ENCODE peak calls at places on chromosomes 13 and 19, in four cellular contexts. E is adipocyte, W is mammary epithelial cell, T is PC-3. I is an unnamed sample.

GRCh38 chr19:44643605-44644390 is at the start of gene PVR:
- DNase-seq in T (peak), E (peak), W (peak), I (peak)

GRCh38 chr13:108828053-108828806 is 198.8 kb downstream of the MYO16 start:
- DNase-seq in W (peak), E (no peak), T (no peak), I (no peak)

GRCh38 chr19:58330458-58330857 is 3.7 kb downstream of the ZSCAN22 start:
- DNase-seq in W (peak), T (peak), E (peak), I (no peak)

GRCh38 chr13:77026255-77026782 is 640 bp downstream of the FBXL3 start:
- DNase-seq in T (peak), E (peak), W (peak), I (peak)

GRCh38 chr19:52345162-52345561 is 9.1 kb downstream of the ZNF610 start:
- DNase-seq in T (no peak), E (no peak), W (no peak), I (no peak)

GRCh38 chr13:52449323-52450011 is 967 bp downstream of the VPS36 start:
- DNase-seq in T (no peak), E (no peak), W (peak), I (peak)

GRCh38 chr19:13995878-13996765 is 10.0 kb downstream of the RFX1 start:
- DNase-seq in E (no peak), T (no peak), W (no peak), I (no peak)

GRCh38 chr13:107625648-107626047 is 589.7 kb downstream of the LIG4 start:
- DNase-seq in W (no peak), E (no peak), T (no peak), I (no peak)

GRCh38 chr19:17255150-17255621 is 9.4 kb downstream of the USHBP1 start:
- DNase-seq in T (peak), E (no peak), W (no peak), I (no peak)

GRCh38 chr13:71306821-71307220 is 560.2 kb downstream of the DACH1 start:
- DNase-seq in E (no peak), W (no peak), T (no peak), I (no peak)

GRCh38 chr19:30307191-30307974 is 64.8 kb upstream of the ZNF536 start:
- DNase-seq in T (no peak), E (no peak), W (no peak), I (no peak)

GRCh38 chr13:52921194-52921593 is 72.8 kb upstream of the PCDH8 start:
- DNase-seq in W (no peak), E (no peak), T (no peak), I (no peak)

GRCh38 chr13:30584332-30584731 is 33.4 kb upstream of the USPL1 start:
- DNase-seq in W (no peak), T (no peak), E (no peak), I (no peak)

GRCh38 chr13:83298636-83299035 is 583.6 kb downstream of the SLITRK1 start:
- DNase-seq in E (no peak), T (no peak), W (peak), I (no peak)

DNA sequence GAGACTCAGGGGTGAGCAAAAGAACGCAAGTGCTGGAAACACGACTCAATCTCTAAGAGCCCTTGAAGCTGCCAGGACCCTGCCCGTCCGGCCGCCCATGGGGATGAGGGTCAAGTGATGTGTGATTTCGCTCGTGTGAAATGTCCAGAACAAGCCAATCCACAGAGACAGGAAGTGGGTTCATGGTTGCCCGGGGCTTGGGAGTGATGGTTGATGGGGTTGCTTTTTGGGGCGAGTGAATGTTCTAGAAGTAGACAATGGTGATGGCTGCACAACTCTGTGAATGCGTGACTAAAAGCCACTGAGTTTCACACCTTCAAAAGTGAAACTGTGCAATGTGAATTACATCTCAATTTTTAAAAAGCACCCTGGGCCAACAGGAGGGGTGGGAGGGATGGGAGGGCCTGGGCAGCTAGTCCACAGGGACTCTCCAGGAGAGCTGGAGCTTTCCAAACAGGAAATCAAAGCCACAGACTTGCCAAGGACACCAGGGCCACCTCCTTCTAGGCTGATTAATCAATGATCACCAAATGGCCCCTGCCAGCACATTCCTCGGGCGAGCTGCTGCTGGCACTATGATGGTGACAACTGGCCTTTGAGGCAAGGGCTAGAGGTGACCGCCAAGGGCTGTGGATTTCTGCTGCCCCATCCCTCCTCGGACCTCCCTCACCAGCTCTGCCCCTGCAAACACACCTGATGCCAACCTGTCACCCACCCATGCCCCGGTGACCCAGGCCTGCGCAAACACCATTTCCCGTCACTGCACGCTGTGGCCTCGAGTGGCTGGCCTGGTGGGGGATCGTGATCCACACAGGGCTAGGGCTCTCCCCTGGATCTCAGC is 14.0 kb downstream of the DPP9 start:
- DNase-seq in W (no peak), T (no peak), E (no peak), I (peak)
- H3K9ac ChIP-seq in W (no peak), T (no peak), E (peak), I (no peak)

GRCh38 chr13:78160793-78161192 is 242.2 kb upstream of the EDNRB start:
- DNase-seq in W (peak), E (peak), T (peak), I (no peak)
- H3K9ac ChIP-seq in W (no peak), E (no peak), T (no peak), I (no peak)

GRCh38 chr19:57317503-57317902 is 2.8 kb upstream of the ZNF543 start:
- DNase-seq in E (peak), T (no peak), W (no peak), I (peak)

GRCh38 chr19:57321746-57322145 is 1.5 kb downstream of the ZNF543 start:
- DNase-seq in E (no peak), W (no peak), T (no peak), I (no peak)

GRCh38 chr19:57320180-57321084 is at the start of gene ZNF543:
- DNase-seq in E (peak), W (peak), T (peak), I (peak)

GRCh38 chr19:57319869-57320179 is 448 bp upstream of the ZNF543 start:
- DNase-seq in T (no peak), E (no peak), W (no peak), I (no peak)

GRCh38 chr19:57321164-57321563 is 892 bp downstream of the ZNF543 start:
- DNase-seq in T (no peak), E (peak), W (no peak), I (no peak)
- H3K9ac ChIP-seq in T (peak), E (peak), W (peak), I (peak)

GRCh38 chr13:35789335-35790166 is 313.1 kb upstream of the MAB21L1 start:
- DNase-seq in E (peak), T (peak), W (peak), I (peak)

GRCh38 chr13:35793823-35794222 is 317.3 kb upstream of the MAB21L1 start:
- DNase-seq in T (no peak), W (no peak), E (no peak), I (no peak)

GRCh38 chr13:35794734-35795389 is 318.4 kb upstream of the MAB21L1 start:
- DNase-seq in E (no peak), T (no peak), W (no peak), I (no peak)

GRCh38 chr13:35787937-35788336 is 311.4 kb upstream of the MAB21L1 start:
- DNase-seq in T (no peak), E (no peak), W (no peak), I (no peak)

DNA sequence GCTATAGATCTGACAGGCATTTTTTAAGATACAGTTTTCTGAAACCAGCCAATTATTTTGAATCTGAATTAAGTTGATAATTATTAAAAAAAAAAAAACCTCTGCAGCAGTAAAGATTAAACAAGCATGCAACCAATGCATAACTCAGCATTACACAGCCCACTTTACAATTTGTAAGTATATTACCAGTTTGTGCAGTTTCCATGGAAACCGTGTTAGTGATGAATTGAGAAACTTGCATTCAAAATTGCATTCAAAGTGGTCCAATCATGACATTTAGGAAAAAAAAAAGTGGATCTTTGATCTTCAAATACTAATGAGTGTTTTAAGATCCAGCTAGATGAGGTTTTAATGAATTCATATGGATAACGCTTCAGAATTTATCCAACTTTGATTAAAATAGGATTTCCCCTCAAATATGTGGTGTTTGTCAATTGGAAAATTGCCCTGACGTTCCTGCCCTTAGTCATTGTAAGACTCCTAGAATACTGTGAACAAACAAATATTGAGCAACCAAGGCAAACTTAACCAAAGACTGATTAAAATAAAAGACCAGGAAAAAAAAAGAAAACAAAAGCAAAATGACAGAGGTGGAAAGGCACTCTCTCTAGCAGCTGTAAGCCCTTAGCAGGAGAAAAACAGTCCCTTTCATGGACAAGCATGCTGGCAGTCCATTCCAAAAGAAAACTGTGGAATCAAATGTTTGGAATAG is 314.9 kb upstream of the MAB21L1 start:
- DNase-seq in E (peak), T (peak), W (no peak), I (peak)
- H3K9ac ChIP-seq in E (peak), T (no peak), W (no peak), I (no peak)

GRCh38 chr19:55546822-55547614 is 1.7 kb upstream of the SBK3 start:
- DNase-seq in E (peak), W (peak), T (peak), I (no peak)
- H3K9ac ChIP-seq in E (peak), W (no peak), T (peak), I (no peak)

GRCh38 chr13:113584205-113584869 is at the start of gene TFDP1:
- DNase-seq in T (peak), W (peak), E (peak), I (peak)

GRCh38 chr13:113588394-113589111 is 4.0 kb downstream of the TFDP1 start:
- DNase-seq in E (no peak), T (no peak), W (no peak), I (no peak)

GRCh38 chr13:113584870-113585671 is 518 bp downstream of the TFDP1 start:
- DNase-seq in E (peak), T (peak), W (peak), I (no peak)

GRCh38 chr13:113586661-113587479 is 2.3 kb downstream of the TFDP1 start:
- DNase-seq in E (no peak), W (no peak), T (no peak), I (no peak)

DNA sequence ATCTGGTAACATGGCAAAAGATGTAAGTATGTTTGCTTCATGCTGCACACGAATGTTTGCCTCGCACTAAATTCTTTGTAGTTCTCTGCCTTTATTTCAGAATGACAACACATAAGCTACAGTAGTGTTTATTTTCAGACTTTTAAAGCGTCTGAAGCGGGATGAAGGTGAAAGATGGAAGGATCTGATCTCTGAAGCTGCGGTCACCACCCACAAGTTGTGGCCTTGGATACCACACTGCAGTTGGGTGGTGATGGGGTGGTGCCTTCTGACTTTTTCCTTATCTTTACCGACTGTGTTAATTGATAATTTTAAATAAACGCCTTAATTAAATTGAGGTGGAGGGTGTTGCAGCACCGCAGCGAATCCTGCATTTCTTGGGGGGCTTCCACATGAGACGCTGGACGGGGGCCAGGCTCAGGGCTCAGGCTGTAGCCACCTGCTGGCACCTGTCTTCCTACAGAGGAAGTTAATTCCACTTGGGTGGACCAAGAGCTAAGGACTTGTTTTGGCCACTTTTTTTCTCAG is 1.3 kb downstream of the TFDP1 start:
- DNase-seq in T (no peak), W (no peak), E (no peak), I (no peak)
- H3K9ac ChIP-seq in T (peak), W (peak), E (peak), I (no peak)

GRCh38 chr19:33891773-33892172 is 95.1 kb downstream of the KCTD15 start:
- DNase-seq in W (no peak), E (no peak), T (no peak), I (no peak)
- H3K9ac ChIP-seq in W (no peak), E (no peak), T (no peak), I (no peak)